ENCODE peak calls at places on chromosomes 12 and 14, in ten cellular contexts. One of them, this sample, is unnamed.

GRCh38 chr14:55814064-55814463 is 234.1 kb downstream of the KTN1 start:
- DNase-seq in cardiac fibroblast: peak; percentile 35
- DNase-seq in omental fat pad: no peak
- DNase-seq in dermis microvascular lymphatic vessel endothelial cell: peak; percentile 19
- DNase-seq in caudate nucleus: no peak
- DNase-seq in NCI-H1105 treated with DMSO at 0.1 percent for 48 hours: no peak
- DNase-seq in GM10248: no peak
- DNase-seq in left cardiac atrium: no peak
- DNase-seq in posterior vena cava: no peak
- DNase-seq in endothelial cell: no peak
- DNase-seq in this sample: no peak

GRCh38 chr12:114025935-114026334 is 59.8 kb upstream of the RBM19 start:
- DNase-seq in dermis microvascular lymphatic vessel endothelial cell: no peak
- DNase-seq in endothelial cell: no peak
- DNase-seq in NCI-H1105 treated with DMSO at 0.1 percent for 48 hours: no peak
- DNase-seq in posterior vena cava: no peak
- DNase-seq in GM10248: no peak
- DNase-seq in left cardiac atrium: peak; percentile 35
- DNase-seq in cardiac fibroblast: no peak
- DNase-seq in omental fat pad: no peak
- DNase-seq in caudate nucleus: no peak
- DNase-seq in this sample: peak; percentile 2

GRCh38 chr12:3207174-3207573 is 130.0 kb downstream of the TSPAN9 start:
- DNase-seq in posterior vena cava: no peak
- DNase-seq in GM10248: no peak
- DNase-seq in endothelial cell: no peak
- DNase-seq in omental fat pad: no peak
- DNase-seq in cardiac fibroblast: no peak
- DNase-seq in NCI-H1105 treated with DMSO at 0.1 percent for 48 hours: no peak
- DNase-seq in left cardiac atrium: no peak
- DNase-seq in caudate nucleus: no peak
- DNase-seq in dermis microvascular lymphatic vessel endothelial cell: no peak
- DNase-seq in this sample: no peak

GRCh38 chr14:101286271-101287018 is 274.9 kb upstream of the DIO3 start:
- DNase-seq in endothelial cell: no peak
- DNase-seq in omental fat pad: no peak
- DNase-seq in caudate nucleus: no peak
- DNase-seq in posterior vena cava: no peak
- DNase-seq in dermis microvascular lymphatic vessel endothelial cell: no peak
- DNase-seq in left cardiac atrium: no peak
- DNase-seq in NCI-H1105 treated with DMSO at 0.1 percent for 48 hours: no peak
- DNase-seq in GM10248: no peak
- DNase-seq in cardiac fibroblast: no peak
- DNase-seq in this sample: no peak

GRCh38 chr12:22083167-22083566 is 37.1 kb downstream of the CMAS start:
- DNase-seq in dermis microvascular lymphatic vessel endothelial cell: peak; percentile 41
- DNase-seq in posterior vena cava: no peak
- DNase-seq in left cardiac atrium: no peak
- DNase-seq in NCI-H1105 treated with DMSO at 0.1 percent for 48 hours: peak; percentile 43
- DNase-seq in caudate nucleus: no peak
- DNase-seq in endothelial cell: no peak
- DNase-seq in cardiac fibroblast: peak; percentile 56
- DNase-seq in omental fat pad: no peak
- DNase-seq in GM10248: no peak
- DNase-seq in this sample: no peak

GRCh38 chr14:63710497-63710896 is 17.4 kb downstream of the SGPP1 start:
- DNase-seq in GM10248: no peak
- DNase-seq in dermis microvascular lymphatic vessel endothelial cell: no peak
- DNase-seq in left cardiac atrium: no peak
- DNase-seq in cardiac fibroblast: no peak
- DNase-seq in NCI-H1105 treated with DMSO at 0.1 percent for 48 hours: no peak
- DNase-seq in posterior vena cava: no peak
- DNase-seq in caudate nucleus: no peak
- DNase-seq in endothelial cell: no peak
- DNase-seq in omental fat pad: no peak
- DNase-seq in this sample: no peak

GRCh38 chr14:34718750-34719304 is 4.4 kb upstream of the CFL2 start:
- DNase-seq in left cardiac atrium: no peak
- DNase-seq in NCI-H1105 treated with DMSO at 0.1 percent for 48 hours: no peak
- DNase-seq in cardiac fibroblast: peak; percentile 68
- DNase-seq in caudate nucleus: no peak
- DNase-seq in endothelial cell: no peak
- DNase-seq in dermis microvascular lymphatic vessel endothelial cell: no peak
- DNase-seq in posterior vena cava: no peak
- DNase-seq in GM10248: no peak
- DNase-seq in omental fat pad: no peak
- DNase-seq in this sample: no peak

GRCh38 chr12:116594325-116595038 is 35.3 kb downstream of the MAP1LC3B2 start:
- DNase-seq in left cardiac atrium: peak; percentile 51
- DNase-seq in dermis microvascular lymphatic vessel endothelial cell: no peak
- DNase-seq in omental fat pad: no peak
- DNase-seq in caudate nucleus: no peak
- DNase-seq in endothelial cell: no peak
- DNase-seq in cardiac fibroblast: no peak
- DNase-seq in GM10248: no peak
- DNase-seq in posterior vena cava: peak; percentile 84
- DNase-seq in NCI-H1105 treated with DMSO at 0.1 percent for 48 hours: no peak
- DNase-seq in this sample: no peak

GRCh38 chr14:24232645-24233537 is at the start of gene GMPR2:
- DNase-seq in caudate nucleus: no peak
- DNase-seq in endothelial cell: no peak
- DNase-seq in GM10248: peak; percentile 70
- DNase-seq in posterior vena cava: no peak
- DNase-seq in dermis microvascular lymphatic vessel endothelial cell: peak; percentile 24
- DNase-seq in left cardiac atrium: peak; percentile 84
- DNase-seq in NCI-H1105 treated with DMSO at 0.1 percent for 48 hours: peak; percentile 79
- DNase-seq in cardiac fibroblast: no peak
- DNase-seq in omental fat pad: peak; percentile 58
- DNase-seq in this sample: no peak

GRCh38 chr12:52534482-52534881 is 14.3 kb upstream of the KRT5 start:
- DNase-seq in posterior vena cava: no peak
- DNase-seq in NCI-H1105 treated with DMSO at 0.1 percent for 48 hours: no peak
- DNase-seq in dermis microvascular lymphatic vessel endothelial cell: no peak
- DNase-seq in caudate nucleus: no peak
- DNase-seq in GM10248: no peak
- DNase-seq in omental fat pad: no peak
- DNase-seq in left cardiac atrium: no peak
- DNase-seq in endothelial cell: no peak
- DNase-seq in cardiac fibroblast: no peak
- DNase-seq in this sample: no peak

GRCh38 chr12:9252256-9252655 is 44.1 kb upstream of the PZP start:
- DNase-seq in dermis microvascular lymphatic vessel endothelial cell: no peak
- DNase-seq in left cardiac atrium: no peak
- DNase-seq in posterior vena cava: no peak
- DNase-seq in GM10248: no peak
- DNase-seq in cardiac fibroblast: no peak
- DNase-seq in caudate nucleus: no peak
- DNase-seq in NCI-H1105 treated with DMSO at 0.1 percent for 48 hours: no peak
- DNase-seq in endothelial cell: no peak
- DNase-seq in omental fat pad: no peak
- DNase-seq in this sample: no peak

GRCh38 chr12:28097221-28097620 is 93.0 kb upstream of the CCDC91 start:
- DNase-seq in NCI-H1105 treated with DMSO at 0.1 percent for 48 hours: no peak
- DNase-seq in cardiac fibroblast: no peak
- DNase-seq in GM10248: no peak
- DNase-seq in omental fat pad: no peak
- DNase-seq in posterior vena cava: no peak
- DNase-seq in endothelial cell: no peak
- DNase-seq in left cardiac atrium: no peak
- DNase-seq in caudate nucleus: no peak
- DNase-seq in dermis microvascular lymphatic vessel endothelial cell: no peak
- DNase-seq in this sample: no peak

GRCh38 chr12:45637706-45638105 is 91.8 kb upstream of the ARID2 start:
- DNase-seq in caudate nucleus: no peak
- DNase-seq in GM10248: no peak
- DNase-seq in NCI-H1105 treated with DMSO at 0.1 percent for 48 hours: no peak
- DNase-seq in posterior vena cava: no peak
- DNase-seq in dermis microvascular lymphatic vessel endothelial cell: peak; percentile 66
- DNase-seq in omental fat pad: no peak
- DNase-seq in cardiac fibroblast: peak; percentile 85
- DNase-seq in endothelial cell: no peak
- DNase-seq in left cardiac atrium: no peak
- DNase-seq in this sample: no peak

GRCh38 chr12:650983-651382 is 12.3 kb downstream of the NINJ2 start:
- DNase-seq in NCI-H1105 treated with DMSO at 0.1 percent for 48 hours: no peak
- DNase-seq in cardiac fibroblast: no peak
- DNase-seq in caudate nucleus: no peak
- DNase-seq in left cardiac atrium: no peak
- DNase-seq in posterior vena cava: peak; percentile 34
- DNase-seq in GM10248: no peak
- DNase-seq in dermis microvascular lymphatic vessel endothelial cell: no peak
- DNase-seq in endothelial cell: no peak
- DNase-seq in omental fat pad: no peak
- DNase-seq in this sample: no peak

GRCh38 chr14:93045965-93046695 is 69.6 kb downstream of the ITPK1 start:
- DNase-seq in GM10248: no peak
- DNase-seq in omental fat pad: no peak
- DNase-seq in endothelial cell: no peak
- DNase-seq in left cardiac atrium: no peak
- DNase-seq in dermis microvascular lymphatic vessel endothelial cell: no peak
- DNase-seq in cardiac fibroblast: peak; percentile 60
- DNase-seq in NCI-H1105 treated with DMSO at 0.1 percent for 48 hours: no peak
- DNase-seq in caudate nucleus: no peak
- DNase-seq in posterior vena cava: no peak
- DNase-seq in this sample: no peak

GRCh38 chr14:42710071-42710470 is 1103.4 kb downstream of the LRFN5 start:
- DNase-seq in left cardiac atrium: no peak
- DNase-seq in NCI-H1105 treated with DMSO at 0.1 percent for 48 hours: no peak
- DNase-seq in caudate nucleus: no peak
- DNase-seq in omental fat pad: no peak
- DNase-seq in posterior vena cava: no peak
- DNase-seq in GM10248: no peak
- DNase-seq in endothelial cell: no peak
- DNase-seq in dermis microvascular lymphatic vessel endothelial cell: no peak
- DNase-seq in cardiac fibroblast: peak; percentile 31
- DNase-seq in this sample: no peak

GRCh38 chr12:132560421-132560830 is 50.0 kb downstream of the LRCOL1 start:
- DNase-seq in NCI-H1105 treated with DMSO at 0.1 percent for 48 hours: no peak
- DNase-seq in cardiac fibroblast: no peak
- DNase-seq in posterior vena cava: no peak
- DNase-seq in left cardiac atrium: no peak
- DNase-seq in caudate nucleus: no peak
- DNase-seq in GM10248: peak; percentile 49
- DNase-seq in omental fat pad: no peak
- DNase-seq in endothelial cell: no peak
- DNase-seq in dermis microvascular lymphatic vessel endothelial cell: peak; percentile 17
- DNase-seq in this sample: no peak